ENCODE peak calls at places on chromosome 10, in nine cellular contexts. B, I, D, W, C, R, E, A and M are unnamed samples.

GRCh38 chr10:133187091-133187905 is 27.3 kb downstream of the KNDC1 start:
- DNase-seq in B (no peak), I (no peak), D (no peak), W (no peak), C (no peak), R (no peak), E (no peak), A (no peak), M (no peak)

GRCh38 chr10:35752469-35753450 is 110.7 kb upstream of the FZD8 start:
- DNase-seq in B (no peak), I (no peak), D (no peak), W (no peak), C (no peak), R (no peak), E (no peak), A (no peak), M (no peak)

GRCh38 chr10:8279598-8279997 is 225.1 kb downstream of the GATA3 start:
- DNase-seq in B (peak; percentile 55), I (no peak), D (no peak), W (peak; percentile 1), C (no peak), R (peak; percentile 31), E (no peak), A (no peak), M (no peak)

GRCh38 chr10:63819753-63820347 is 298.6 kb downstream of the REEP3 start:
- DNase-seq in B (peak; percentile 70), I (peak; percentile 55), D (peak; percentile 74), W (peak; percentile 81), C (peak; percentile 70), R (peak; percentile 37), E (peak; percentile 12), A (peak; percentile 81), M (no peak)

GRCh38 chr10:112203328-112204076 is 19.9 kb upstream of the GPAM start:
- DNase-seq in B (no peak), I (no peak), D (no peak), W (no peak), C (no peak), R (no peak), E (no peak), A (no peak), M (no peak)

GRCh38 chr10:125175807-125176206 is 15.4 kb upstream of the CTBP2 start:
- DNase-seq in B (no peak), I (no peak), D (no peak), W (no peak), C (no peak), R (no peak), E (no peak), A (no peak), M (no peak)

GRCh38 chr10:5951167-5951711 is 26.1 kb downstream of the IL15RA start:
- DNase-seq in B (no peak), I (peak; percentile 71), D (no peak), W (no peak), C (peak; percentile 77), R (no peak), E (no peak), A (peak; percentile 87), M (no peak)

GRCh38 chr10:78312197-78313046 is 278.8 kb downstream of the RPS24 start:
- DNase-seq in B (peak; percentile 47), I (no peak), D (no peak), W (no peak), C (no peak), R (no peak), E (no peak), A (peak; percentile 53), M (no peak)

GRCh38 chr10:69172241-69172998 is 7.6 kb upstream of the SUPV3L1 start:
- DNase-seq in B (no peak), I (no peak), D (no peak), W (no peak), C (no peak), R (no peak), E (peak; percentile 9), A (no peak), M (no peak)

DNA sequence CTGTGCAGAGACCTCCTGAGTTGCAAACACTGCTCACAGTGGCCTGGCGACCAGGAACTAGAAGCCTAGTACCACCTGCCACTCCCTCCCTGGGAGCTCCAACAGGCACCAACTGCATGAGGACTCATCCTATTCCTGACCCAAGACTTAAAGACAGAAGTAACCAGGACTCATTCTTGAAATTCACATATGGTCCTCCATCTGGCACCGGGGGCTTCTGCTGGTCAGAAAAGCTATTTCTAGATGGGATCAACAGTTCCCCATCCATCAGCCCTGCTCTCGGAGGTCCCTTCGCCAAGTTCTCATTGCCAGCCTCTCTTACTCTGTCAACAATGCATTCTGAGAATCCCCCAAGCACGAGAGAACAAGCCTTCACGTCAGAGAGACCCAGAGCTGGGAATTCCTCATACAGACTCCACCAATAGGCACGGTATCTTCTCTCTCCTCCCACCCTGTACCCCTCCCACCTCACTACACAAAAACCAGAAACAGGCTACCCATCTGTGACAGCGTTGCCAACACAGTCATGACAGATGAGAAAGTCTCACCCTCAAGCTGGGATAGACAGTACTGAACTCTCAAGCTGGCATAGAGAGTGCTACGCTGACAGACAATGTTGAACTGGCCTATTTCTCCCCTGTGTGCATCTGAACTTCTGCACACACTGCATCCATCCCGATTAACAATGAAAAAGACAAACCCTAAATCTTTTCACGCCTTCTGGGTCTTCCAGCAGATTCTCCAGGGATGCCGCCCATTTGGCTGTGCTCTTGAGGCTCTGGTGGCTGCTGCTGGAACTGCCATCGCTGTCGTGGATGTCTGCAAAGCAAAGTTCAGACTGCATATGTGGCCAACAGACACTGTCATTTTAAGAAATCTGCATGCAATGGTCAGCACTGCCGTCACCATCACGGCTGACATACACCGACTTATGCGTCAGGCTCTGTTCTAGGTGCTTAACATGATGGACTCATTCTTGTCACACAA is 15.6 kb downstream of the RGS10 start:
- DNase-seq in B (no peak), I (no peak), D (no peak), W (no peak), C (no peak), R (no peak), E (no peak), A (no peak), M (no peak)
- TF ChIP-seq CTCF in B (peak; percentile 16), I (no peak), D (peak; percentile 30), W (peak; percentile 40), C (no peak), R (peak; percentile 18), E (peak; percentile 17), A (no peak), M (no peak)

GRCh38 chr10:29243750-29244149 is 45.1 kb upstream of the LYZL1 start:
- DNase-seq in B (no peak), I (no peak), D (no peak), W (no peak), C (no peak), R (no peak), E (no peak), A (no peak), M (no peak)
- TF ChIP-seq CTCF in B (peak; percentile 42), I (no peak), D (peak; percentile 51), W (peak; percentile 58), C (peak; percentile 31), R (peak; percentile 38), E (peak; percentile 22), A (no peak), M (no peak)

GRCh38 chr10:88965016-88965415 is 12.4 kb upstream of the ACTA2 start:
- DNase-seq in B (no peak), I (no peak), D (no peak), W (no peak), C (no peak), R (no peak), E (no peak), A (no peak), M (no peak)

GRCh38 chr10:88961266-88961665 is 8.7 kb upstream of the ACTA2 start:
- DNase-seq in B (no peak), I (no peak), D (no peak), W (no peak), C (no peak), R (no peak), E (no peak), A (no peak), M (no peak)

GRCh38 chr10:88964360-88964759 is 11.8 kb upstream of the ACTA2 start:
- DNase-seq in B (no peak), I (no peak), D (no peak), W (no peak), C (no peak), R (no peak), E (no peak), A (no peak), M (no peak)

GRCh38 chr10:88962336-88962735 is 9.8 kb upstream of the ACTA2 start:
- DNase-seq in B (no peak), I (no peak), D (no peak), W (no peak), C (no peak), R (no peak), E (no peak), A (no peak), M (no peak)

GRCh38 chr10:88963318-88963717 is 10.7 kb upstream of the ACTA2 start:
- DNase-seq in B (no peak), I (no peak), D (no peak), W (no peak), C (no peak), R (no peak), E (no peak), A (no peak), M (no peak)
- TF ChIP-seq CTCF in B (no peak), I (no peak), D (peak; percentile 40), W (peak; percentile 18), C (no peak), R (no peak), E (no peak), A (no peak), M (no peak)

GRCh38 chr10:37434091-37434490 is 308.7 kb downstream of the ANKRD30A start:
- DNase-seq in B (no peak), I (no peak), D (no peak), W (no peak), C (no peak), R (no peak), E (no peak), A (no peak), M (no peak)
- TF ChIP-seq CTCF in B (no peak), I (no peak), D (no peak), W (no peak), C (peak; percentile 12), R (no peak), E (no peak), A (no peak), M (no peak)